ENCODE peak calls at places on chromosomes 4 and X, in ten cellular contexts. K is GM23338, P is substantia nigra, S is Karpas-422, D is heart left ventricle, H is fibroblast of lung, R is hepatocyte, T is endothelial cell of umbilical vein, O is endodermal cell, Y is thoracic aorta. V is an unnamed sample.

GRCh38 chr4:136687596-136687995 is 844.7 kb downstream of the PCDH18 start:
- DNase-seq in K (no peak), P (no peak), S (no peak), D (no peak), H (no peak), R (no peak), T (no peak), O (no peak), Y (no peak), V (no peak)

GRCh38 chrX:19798423-19798822 is 89.0 kb downstream of the SH3KBP1 start:
- DNase-seq in K (no peak), P (no peak), S (no peak), D (no peak), H (no peak), R (no peak), T (no peak), O (no peak), Y (no peak), V (no peak)

GRCh38 chrX:139246295-139246694 is 284.2 kb upstream of the F9 start:
- DNase-seq in K (no peak), P (no peak), S (no peak), D (no peak), H (no peak), R (no peak), T (no peak), O (no peak), Y (no peak), V (no peak)

GRCh38 chrX:50971390-50971789 is 60.9 kb downstream of the BMP15 start:
- DNase-seq in K (no peak), P (no peak), S (no peak), D (no peak), H (peak), R (no peak), T (no peak), O (no peak), Y (no peak), V (peak)

GRCh38 chrX:39721570-39722279 is 376.0 kb downstream of the BCOR start:
- DNase-seq in K (no peak), P (no peak), S (no peak), D (no peak), H (peak), R (peak), T (peak), O (peak), Y (no peak), V (no peak)

GRCh38 chrX:149713279-149714050 is 1.6 kb downstream of the MAGEA11 start:
- DNase-seq in K (no peak), P (no peak), S (no peak), D (no peak), H (no peak), R (no peak), T (no peak), O (no peak), Y (no peak), V (no peak)

GRCh38 chr4:76449362-76449767 is 14.3 kb downstream of the SHROOM3 start:
- DNase-seq in K (no peak), P (no peak), S (no peak), D (no peak), H (no peak), R (no peak), T (peak), O (no peak), Y (no peak), V (no peak)

GRCh38 chr4:72846280-72847111 is 223.0 kb downstream of the COX18 start:
- DNase-seq in K (peak), P (no peak), S (peak), D (no peak), H (no peak), R (peak), T (no peak), O (peak), Y (no peak), V (peak)

GRCh38 chr4:14856076-14856926 is 146.0 kb upstream of the CPEB2 start:
- DNase-seq in K (no peak), P (no peak), S (no peak), D (peak), H (peak), R (peak), T (peak), O (peak), Y (peak), V (peak)

GRCh38 chr4:4666693-4667642 is 125.1 kb upstream of the STX18 start:
- DNase-seq in K (peak), P (no peak), S (no peak), D (no peak), H (peak), R (peak), T (no peak), O (peak), Y (no peak), V (no peak)

GRCh38 chrX:24283122-24283789 is 30.6 kb downstream of the SUPT20HL2 start:
- DNase-seq in K (no peak), P (no peak), S (no peak), D (no peak), H (peak), R (no peak), T (no peak), O (no peak), Y (no peak), V (no peak)

GRCh38 chrX:39196192-39197102 is 395.2 kb downstream of the MID1IP1 start:
- DNase-seq in K (peak), P (no peak), S (peak), D (no peak), H (peak), R (no peak), T (no peak), O (peak), Y (no peak), V (peak)

GRCh38 chr4:102247041-102247440 is 98.2 kb downstream of the SLC39A8 start:
- DNase-seq in K (no peak), P (no peak), S (no peak), D (no peak), H (no peak), R (no peak), T (no peak), O (no peak), Y (no peak), V (no peak)

GRCh38 chr4:7960790-7961655 is 21.4 kb upstream of the AFAP1 start:
- DNase-seq in K (no peak), P (no peak), S (peak), D (no peak), H (peak), R (peak), T (peak), O (no peak), Y (peak), V (peak)

GRCh38 chr4:52836653-52837052 is 25.5 kb upstream of the RASL11B start:
- DNase-seq in K (no peak), P (no peak), S (no peak), D (no peak), H (no peak), R (no peak), T (no peak), O (no peak), Y (no peak), V (no peak)

GRCh38 chr4:157808796-157809408 is 363.9 kb downstream of the GASK1B start:
- DNase-seq in K (no peak), P (no peak), S (no peak), D (no peak), H (no peak), R (no peak), T (peak), O (no peak), Y (no peak), V (no peak)

GRCh38 chrX:129663171-129663570 is 8.4 kb upstream of the APLN start:
- DNase-seq in K (no peak), P (no peak), S (no peak), D (peak), H (no peak), R (no peak), T (peak), O (no peak), Y (no peak), V (no peak)

GRCh38 chr4:188107931-188108843 is 1.2 kb downstream of the TRIML2 start:
- DNase-seq in K (peak), P (no peak), S (no peak), D (no peak), H (peak), R (no peak), T (no peak), O (peak), Y (no peak), V (peak)

GRCh38 chr4:13285336-13285735 is 198.8 kb downstream of the RAB28 start:
- DNase-seq in K (no peak), P (no peak), S (no peak), D (no peak), H (no peak), R (no peak), T (no peak), O (no peak), Y (no peak), V (no peak)

GRCh38 chr4:71604785-71605184 is 179.1 kb downstream of the GC start:
- DNase-seq in K (no peak), P (no peak), S (no peak), D (no peak), H (no peak), R (no peak), T (no peak), O (no peak), Y (no peak), V (no peak)

GRCh38 chr4:132530846-132531245 is 618.2 kb upstream of the PCDH10 start:
- DNase-seq in K (peak), P (no peak), S (no peak), D (no peak), H (peak), R (no peak), T (no peak), O (no peak), Y (no peak), V (no peak)

GRCh38 chrX:103215768-103216085 is 819 bp downstream of the BEX4 start:
- DNase-seq in K (no peak), P (no peak), S (no peak), D (peak), H (peak), R (no peak), T (peak), O (peak), Y (no peak), V (no peak)
- H3K27ac ChIP-seq in K (peak), P (peak), S (no peak), D (peak), H (no peak), R (peak), T (no peak), O (peak), Y (peak), V (no peak)

DNA sequence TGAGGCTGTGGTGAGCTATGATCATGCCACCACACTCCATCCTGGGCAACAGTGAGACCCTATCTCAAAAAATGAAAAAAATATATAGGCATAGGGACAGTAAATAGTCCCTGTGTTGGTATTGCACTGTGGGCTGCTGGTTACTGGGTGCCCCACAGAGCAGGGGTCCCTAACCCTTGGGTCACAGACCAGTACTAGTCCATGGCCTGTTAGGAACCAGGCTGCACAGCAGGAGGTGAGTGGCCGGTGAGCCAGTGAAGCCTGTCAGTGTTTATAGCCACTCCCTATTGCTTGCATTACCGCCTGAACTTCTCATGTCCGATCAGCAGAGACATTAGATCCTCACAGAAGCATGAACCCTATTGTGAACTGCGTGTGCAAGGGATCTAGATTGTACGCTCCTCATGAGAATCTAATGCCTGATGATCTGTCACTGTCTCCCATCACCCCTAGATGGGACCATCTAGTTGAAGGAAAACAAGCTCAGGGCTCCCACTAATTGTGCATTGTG is 106.5 kb downstream of the TNIP2 start:
- DNase-seq in K (no peak), P (no peak), S (no peak), D (no peak), H (no peak), R (no peak), T (no peak), O (no peak), Y (no peak), V (no peak)
- H3K27ac ChIP-seq in K (no peak), P (no peak), S (no peak), D (no peak), H (no peak), R (no peak), T (no peak), O (no peak), Y (no peak), V (no peak)

DNA sequence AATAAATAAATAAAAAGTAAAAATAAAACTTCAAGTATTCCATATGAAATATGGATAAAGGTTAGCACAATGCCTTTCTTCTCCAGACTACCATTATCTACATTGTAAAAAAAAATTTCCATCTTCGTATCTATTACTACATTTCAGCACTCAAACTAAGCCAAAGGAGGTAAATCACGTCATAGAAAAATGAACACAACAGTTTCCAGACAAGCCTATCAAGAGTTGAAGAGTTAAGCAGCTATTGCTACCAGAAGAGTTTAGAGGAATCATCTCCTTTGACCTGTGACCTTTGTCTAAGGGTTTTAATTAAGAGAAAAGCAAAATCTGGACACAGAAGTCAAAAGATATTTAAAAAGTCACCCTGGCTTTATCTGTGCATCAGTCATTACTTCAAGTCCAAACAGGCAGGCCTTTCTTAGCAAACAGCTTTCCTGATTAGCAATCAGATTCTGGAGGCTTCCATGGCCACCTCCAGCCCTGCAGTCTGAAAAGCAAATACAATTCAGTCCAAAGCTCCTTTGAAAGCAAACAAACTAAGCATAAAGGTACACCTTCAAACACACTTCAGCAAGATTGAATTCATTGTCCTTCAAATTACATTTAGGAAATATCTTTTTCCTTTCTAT is 82.2 kb downstream of the APBB2 start:
- DNase-seq in K (no peak), P (no peak), S (no peak), D (no peak), H (no peak), R (peak), T (no peak), O (no peak), Y (no peak), V (no peak)
- H3K27ac ChIP-seq in K (peak), P (no peak), S (no peak), D (no peak), H (no peak), R (no peak), T (no peak), O (no peak), Y (no peak), V (peak)

GRCh38 chrX:13808293-13808692 is 8.6 kb downstream of the GPM6B start:
- DNase-seq in K (no peak), P (no peak), S (no peak), D (no peak), H (no peak), R (no peak), T (no peak), O (no peak), Y (no peak), V (no peak)

GRCh38 chrX:13798184-13798583 is 18.7 kb downstream of the GPM6B start:
- DNase-seq in K (no peak), P (no peak), S (no peak), D (no peak), H (no peak), R (no peak), T (no peak), O (no peak), Y (no peak), V (no peak)

GRCh38 chrX:13797512-13797911 is 19.4 kb downstream of the GPM6B start:
- DNase-seq in K (no peak), P (no peak), S (no peak), D (no peak), H (no peak), R (no peak), T (no peak), O (no peak), Y (no peak), V (no peak)

GRCh38 chrX:13805241-13805640 is 11.7 kb downstream of the GPM6B start:
- DNase-seq in K (no peak), P (no peak), S (no peak), D (no peak), H (no peak), R (no peak), T (no peak), O (no peak), Y (no peak), V (no peak)

GRCh38 chrX:13803116-13803515 is 13.8 kb downstream of the GPM6B start:
- DNase-seq in K (peak), P (no peak), S (no peak), D (no peak), H (no peak), R (no peak), T (no peak), O (peak), Y (no peak), V (no peak)
- H3K27ac ChIP-seq in K (no peak), P (peak), S (no peak), D (no peak), H (no peak), R (no peak), T (no peak), O (no peak), Y (no peak), V (no peak)

GRCh38 chr4:139887962-139888735 is 222.5 kb downstream of the MGST2 start:
- DNase-seq in K (peak), P (no peak), S (peak), D (no peak), H (no peak), R (no peak), T (no peak), O (peak), Y (no peak), V (peak)

GRCh38 chr4:139889194-139889762 is 223.7 kb downstream of the MGST2 start:
- DNase-seq in K (no peak), P (no peak), S (no peak), D (no peak), H (no peak), R (no peak), T (no peak), O (no peak), Y (no peak), V (peak)

GRCh38 chr4:139886798-139887197 is 221.2 kb downstream of the MGST2 start:
- DNase-seq in K (no peak), P (no peak), S (no peak), D (no peak), H (no peak), R (no peak), T (no peak), O (no peak), Y (no peak), V (no peak)

GRCh38 chr4:139889901-139890300 is 224.3 kb downstream of the MGST2 start:
- DNase-seq in K (no peak), P (no peak), S (no peak), D (no peak), H (no peak), R (no peak), T (no peak), O (no peak), Y (no peak), V (no peak)

DNA sequence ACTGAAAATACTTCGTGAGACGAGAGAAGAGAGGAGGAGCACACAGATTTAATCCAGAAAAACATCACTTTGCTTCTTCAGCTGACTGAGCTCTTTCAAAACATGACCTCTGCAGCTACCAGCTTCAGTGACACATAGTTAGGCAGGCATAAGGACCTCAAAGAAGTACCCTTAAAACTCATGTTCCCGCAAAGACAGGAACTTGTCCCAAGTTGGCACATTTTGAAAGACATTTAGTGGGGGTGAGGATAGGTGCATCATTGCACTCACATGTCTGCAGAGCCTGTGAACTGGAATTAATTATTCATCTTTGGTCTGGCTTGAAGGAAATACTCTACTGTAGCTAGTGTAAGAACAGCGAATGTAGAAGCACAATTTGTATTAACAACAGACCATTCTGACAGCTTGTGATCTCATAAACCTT is 221.8 kb downstream of the MGST2 start:
- DNase-seq in K (no peak), P (no peak), S (peak), D (no peak), H (peak), R (no peak), T (no peak), O (no peak), Y (no peak), V (no peak)
- H3K27ac ChIP-seq in K (no peak), P (no peak), S (peak), D (peak), H (peak), R (peak), T (no peak), O (no peak), Y (no peak), V (peak)

GRCh38 chr4:183798249-183798920 is 106.7 kb upstream of the STOX2 start:
- DNase-seq in K (peak), P (no peak), S (no peak), D (no peak), H (no peak), R (peak), T (no peak), O (peak), Y (no peak), V (no peak)
- H3K27ac ChIP-seq in K (no peak), P (no peak), S (no peak), D (peak), H (no peak), R (peak), T (no peak), O (no peak), Y (no peak), V (peak)

GRCh38 chr4:160981083-160981482 is 1182.7 kb downstream of the FSTL5 start:
- DNase-seq in K (peak), P (no peak), S (no peak), D (no peak), H (no peak), R (no peak), T (no peak), O (no peak), Y (no peak), V (no peak)
- H3K27ac ChIP-seq in K (no peak), P (no peak), S (no peak), D (no peak), H (no peak), R (no peak), T (no peak), O (no peak), Y (no peak), V (no peak)

DNA sequence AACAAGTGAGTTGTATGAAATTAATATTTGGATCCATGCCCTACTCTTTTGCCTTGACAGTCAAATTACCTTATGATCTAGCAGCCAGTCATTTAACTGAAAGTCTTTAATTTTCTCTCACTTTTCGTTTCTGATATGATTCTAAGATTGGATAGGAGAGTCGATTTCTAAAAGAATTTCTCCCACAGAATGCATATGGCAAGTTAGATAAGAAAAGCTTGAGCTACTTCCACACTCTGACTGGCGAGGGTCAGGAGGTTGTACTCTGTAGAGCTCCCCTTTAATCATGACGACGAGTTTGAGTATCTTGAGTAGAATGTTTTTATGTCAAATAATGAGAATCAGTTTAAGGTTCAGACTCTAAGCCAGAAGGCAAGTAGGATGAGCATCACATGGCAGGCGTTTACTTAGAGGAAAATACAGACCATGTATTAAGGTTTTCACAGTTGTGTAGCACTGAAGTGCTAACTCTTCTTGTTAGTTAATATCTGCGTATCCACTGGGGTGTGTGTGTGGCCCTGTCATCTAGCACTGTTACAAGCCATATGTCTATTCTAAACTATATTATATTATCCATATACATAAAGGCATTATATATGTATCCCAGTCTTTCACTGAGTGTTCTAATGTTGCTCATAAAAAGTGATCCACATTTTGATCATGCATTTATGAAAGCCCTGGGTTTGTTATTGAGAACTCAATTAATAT is 37.8 kb downstream of the LRP2BP start:
- DNase-seq in K (no peak), P (no peak), S (no peak), D (no peak), H (no peak), R (no peak), T (peak), O (no peak), Y (no peak), V (no peak)
- H3K27ac ChIP-seq in K (no peak), P (no peak), S (no peak), D (no peak), H (no peak), R (no peak), T (peak), O (no peak), Y (peak), V (no peak)

V was measured in epithelial cell of prostate.